ENCODE peak calls at places on chromosomes 7 and 10, in six cellular contexts. U, N, Z, J, L and E are unnamed samples.

GRCh38 chr10:120511165-120511564 is 54.1 kb downstream of the PLPP4 start:
- DNase-seq in U (no peak), N (no peak), Z (peak), J (no peak), L (no peak), E (no peak)

GRCh38 chr10:95841711-95842498 is 65.9 kb upstream of the CC2D2B start:
- DNase-seq in U (peak), N (no peak), Z (peak), J (peak), L (peak), E (peak)

GRCh38 chr7:21128418-21128817 is 299.5 kb upstream of the SP4 start:
- DNase-seq in U (no peak), N (no peak), Z (no peak), J (no peak), L (peak), E (no peak)

GRCh38 chr7:105439174-105439893 is 50.6 kb upstream of the SRPK2 start:
- DNase-seq in U (peak), N (no peak), Z (peak), J (no peak), L (peak), E (no peak)

GRCh38 chr10:9038146-9038714 is 983.7 kb downstream of the GATA3 start:
- DNase-seq in U (no peak), N (no peak), Z (peak), J (no peak), L (no peak), E (no peak)

GRCh38 chr10:44364566-44364965 is 20.3 kb downstream of the CXCL12 start:
- DNase-seq in U (no peak), N (no peak), Z (no peak), J (no peak), L (no peak), E (no peak)

GRCh38 chr10:101938316-101939272 is 95.0 kb upstream of the KCNIP2 start:
- DNase-seq in U (peak), N (no peak), Z (peak), J (no peak), L (peak), E (no peak)

GRCh38 chr10:132632851-132633684 is 95.5 kb downstream of the INPP5A start:
- DNase-seq in U (no peak), N (no peak), Z (peak), J (no peak), L (no peak), E (no peak)

GRCh38 chr10:28633750-28634149 is 43.6 kb upstream of the BAMBI start:
- DNase-seq in U (no peak), N (no peak), Z (no peak), J (no peak), L (no peak), E (no peak)

GRCh38 chr7:157276731-157277562 is 59.9 kb upstream of the DNAJB6 start:
- DNase-seq in U (no peak), N (no peak), Z (peak), J (peak), L (peak), E (peak)

GRCh38 chr10:46030091-46030937 is at the start of gene NCOA4:
- DNase-seq in U (peak), N (peak), Z (peak), J (peak), L (peak), E (peak)

GRCh38 chr7:99004781-99005500 is 126.6 kb downstream of the TRRAP start:
- DNase-seq in U (no peak), N (no peak), Z (no peak), J (no peak), L (no peak), E (no peak)

GRCh38 chr7:99928188-99928587 is 1.2 kb downstream of the GJC3 start:
- DNase-seq in U (no peak), N (no peak), Z (no peak), J (no peak), L (no peak), E (no peak)

GRCh38 chr10:4677296-4678021 is 148.5 kb upstream of the AKR1E2 start:
- DNase-seq in U (no peak), N (no peak), Z (peak), J (no peak), L (no peak), E (no peak)

GRCh38 chr10:130761032-130761575 is 550.4 kb downstream of the TCERG1L start:
- DNase-seq in U (no peak), N (no peak), Z (no peak), J (no peak), L (no peak), E (no peak)

GRCh38 chr10:86366033-86366901 is at the start of gene GRID1:
- DNase-seq in U (no peak), N (peak), Z (no peak), J (peak), L (no peak), E (peak)

GRCh38 chr7:149719050-149719899 is 54.1 kb downstream of the ZNF467 start:
- DNase-seq in U (peak), N (no peak), Z (peak), J (peak), L (peak), E (no peak)

GRCh38 chr10:91190876-91191580 is 29.4 kb upstream of the PCGF5 start:
- DNase-seq in U (no peak), N (no peak), Z (peak), J (no peak), L (no peak), E (no peak)

GRCh38 chr7:108313086-108313485 is 143.2 kb downstream of the NRCAM start:
- DNase-seq in U (no peak), N (no peak), Z (no peak), J (no peak), L (peak), E (no peak)

GRCh38 chr7:108144931-108145330 is 14.8 kb upstream of the LAMB4 start:
- DNase-seq in U (no peak), N (no peak), Z (no peak), J (no peak), L (no peak), E (no peak)

GRCh38 chr7:28037220-28038010 is 143.2 kb downstream of the JAZF1 start:
- DNase-seq in U (peak), N (no peak), Z (peak), J (peak), L (peak), E (peak)

GRCh38 chr10:102120142-102120986 is at the start of gene LDB1:
- DNase-seq in U (no peak), N (peak), Z (peak), J (peak), L (peak), E (peak)

GRCh38 chr7:116224492-116225098 is 14.3 kb downstream of the TES start:
- DNase-seq in U (no peak), N (no peak), Z (no peak), J (no peak), L (no peak), E (no peak)

GRCh38 chr7:41970946-41971345 is 266.1 kb downstream of the GLI3 start:
- DNase-seq in U (no peak), N (no peak), Z (no peak), J (no peak), L (no peak), E (no peak)

GRCh38 chr10:64134676-64135075 is 613.5 kb downstream of the REEP3 start:
- DNase-seq in U (no peak), N (no peak), Z (no peak), J (no peak), L (no peak), E (no peak)

GRCh38 chr10:118276203-118276602 is 65.9 kb downstream of the FAM204A start:
- DNase-seq in U (no peak), N (no peak), Z (no peak), J (no peak), L (no peak), E (no peak)

GRCh38 chr7:76428868-76429805 is 4.4 kb downstream of the ZP3 start:
- DNase-seq in U (no peak), N (no peak), Z (peak), J (no peak), L (peak), E (no peak)

GRCh38 chr7:87480386-87480785 is 4.9 kb upstream of the ABCB4 start:
- DNase-seq in U (no peak), N (no peak), Z (no peak), J (no peak), L (no peak), E (no peak)

GRCh38 chr10:14102056-14102455 is 228.7 kb downstream of the FRMD4A start:
- DNase-seq in U (no peak), N (no peak), Z (no peak), J (no peak), L (no peak), E (no peak)

DNA sequence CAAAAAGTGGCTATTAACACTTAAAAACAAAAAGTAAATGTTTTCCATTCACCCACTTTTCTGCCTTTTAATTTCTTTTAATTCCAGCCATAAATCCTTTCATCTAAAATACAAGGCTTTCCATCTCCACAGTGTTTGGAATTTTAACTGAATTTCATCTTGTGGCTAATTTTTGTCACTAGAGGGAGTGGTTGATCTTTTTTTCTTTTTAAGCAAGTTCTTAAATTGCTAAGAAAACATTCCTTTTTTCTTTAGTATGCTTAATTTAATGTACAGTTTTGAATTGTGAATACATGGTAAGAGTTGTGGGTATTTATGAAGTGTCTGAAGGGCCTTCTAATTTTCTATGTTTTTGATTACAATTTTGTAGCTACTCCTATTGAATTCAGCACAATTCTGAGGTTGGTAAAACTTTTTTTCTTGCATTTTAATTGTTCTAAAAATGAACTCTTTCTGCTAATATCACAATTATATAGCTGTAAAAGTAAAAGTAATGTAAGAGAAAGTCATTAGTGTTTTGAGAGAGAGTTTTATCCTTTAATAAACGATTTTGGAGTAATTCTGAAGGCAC is 54.9 kb upstream of the ANK3 start:
- DNase-seq in U (no peak), N (no peak), Z (peak), J (no peak), L (peak), E (no peak)
- TF ChIP-seq CTCF in U (no peak), N (peak), Z (peak), J (no peak), L (peak), E (peak)

DNA sequence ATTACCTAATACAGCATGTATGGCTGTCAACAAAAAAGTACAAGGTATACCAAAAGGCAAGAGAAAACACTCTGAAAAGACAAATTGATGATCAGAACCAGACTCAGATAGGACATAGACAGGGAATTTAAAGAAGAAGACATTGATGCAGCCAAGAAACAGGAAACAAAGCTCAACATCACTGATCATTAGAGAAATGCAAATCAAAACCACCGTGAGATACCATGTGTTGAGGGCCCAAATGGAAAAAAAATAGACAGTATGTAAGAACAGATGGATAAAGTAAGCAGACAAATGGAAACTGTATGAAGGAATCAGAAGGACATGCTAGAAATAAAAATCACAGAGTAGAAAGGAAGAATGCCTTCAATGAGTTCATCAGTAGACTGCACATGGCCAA is 23.3 kb downstream of the CARD11 start:
- DNase-seq in U (no peak), N (no peak), Z (no peak), J (no peak), L (no peak), E (no peak)
- TF ChIP-seq CTCF in U (no peak), N (no peak), Z (no peak), J (no peak), L (no peak), E (no peak)

GRCh38 chr7:604884-605531 is 85.4 kb upstream of the PDGFA start:
- DNase-seq in U (no peak), N (peak), Z (peak), J (no peak), L (no peak), E (no peak)
- TF ChIP-seq CTCF in U (no peak), N (no peak), Z (no peak), J (no peak), L (no peak), E (no peak)

GRCh38 chr10:5976689-5977470 is 463 bp downstream of the IL15RA start:
- DNase-seq in U (no peak), N (no peak), Z (peak), J (peak), L (peak), E (peak)

GRCh38 chr10:5973069-5973468 is 4.3 kb downstream of the IL15RA start:
- DNase-seq in U (no peak), N (no peak), Z (no peak), J (no peak), L (no peak), E (no peak)

GRCh38 chr10:5975641-5976473 is 1.5 kb downstream of the IL15RA start:
- DNase-seq in U (no peak), N (no peak), Z (peak), J (peak), L (peak), E (peak)

GRCh38 chr10:5981529-5981928 is 4.2 kb upstream of the IL15RA start:
- DNase-seq in U (no peak), N (no peak), Z (no peak), J (no peak), L (no peak), E (no peak)

GRCh38 chr10:5977471-5978370 is at the start of gene IL15RA:
- DNase-seq in U (peak), N (peak), Z (peak), J (peak), L (peak), E (peak)
- TF ChIP-seq CTCF in U (peak), N (no peak), Z (no peak), J (peak), L (peak), E (peak)

DNA sequence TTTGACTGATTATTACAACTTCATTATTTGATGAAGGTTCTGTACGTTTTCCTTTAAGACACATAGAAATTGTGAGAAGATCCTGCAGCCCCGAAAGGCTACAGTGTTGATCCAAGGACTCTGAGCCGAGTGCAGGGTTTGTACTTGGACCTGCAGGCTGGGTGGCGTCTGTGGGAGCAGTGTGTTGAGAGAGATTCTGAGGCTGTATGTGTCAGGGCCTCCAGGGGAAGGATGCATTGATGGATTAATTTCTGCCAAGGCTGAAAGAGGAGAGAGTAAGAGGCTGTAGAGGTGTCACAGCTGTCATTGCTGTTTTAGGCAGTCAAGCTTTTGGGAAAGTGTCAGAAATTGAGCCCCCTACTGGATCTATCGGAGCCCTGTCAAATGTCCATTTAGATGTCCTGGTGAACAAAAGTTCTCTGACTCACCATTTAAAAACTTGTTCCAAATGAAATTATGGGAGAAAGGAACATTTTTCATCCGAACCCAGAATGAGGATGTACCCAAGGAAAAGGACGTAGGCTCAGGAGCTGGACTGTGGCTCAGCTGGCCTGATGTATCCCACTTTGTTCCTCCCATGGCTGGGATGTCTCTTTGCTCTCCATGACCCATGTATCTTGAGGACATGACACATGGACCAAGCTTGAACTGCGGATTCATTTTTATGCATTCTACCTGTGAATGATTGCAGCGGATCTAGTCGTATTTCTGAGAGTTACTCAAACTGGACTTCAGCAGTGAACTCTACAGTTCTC is 102.2 kb downstream of the TCF7L2 start:
- DNase-seq in U (no peak), N (no peak), Z (peak), J (no peak), L (no peak), E (no peak)
- TF ChIP-seq CTCF in U (no peak), N (no peak), Z (peak), J (no peak), L (peak), E (no peak)

GRCh38 chr7:129212126-129212525 is 12.7 kb upstream of the AHCYL2 start:
- DNase-seq in U (no peak), N (no peak), Z (no peak), J (no peak), L (no peak), E (no peak)

GRCh38 chr7:129210256-129210988 is 14.4 kb upstream of the AHCYL2 start:
- DNase-seq in U (no peak), N (peak), Z (peak), J (peak), L (peak), E (peak)

GRCh38 chr7:129210989-129211312 is 13.9 kb upstream of the AHCYL2 start:
- DNase-seq in U (no peak), N (no peak), Z (no peak), J (no peak), L (no peak), E (no peak)

GRCh38 chr7:129212596-129212995 is 12.2 kb upstream of the AHCYL2 start:
- DNase-seq in U (no peak), N (no peak), Z (no peak), J (no peak), L (no peak), E (no peak)

GRCh38 chr7:129213828-129214227 is 11.0 kb upstream of the AHCYL2 start:
- DNase-seq in U (no peak), N (no peak), Z (no peak), J (no peak), L (no peak), E (peak)
- TF ChIP-seq CTCF in U (peak), N (no peak), Z (no peak), J (peak), L (no peak), E (peak)

DNA sequence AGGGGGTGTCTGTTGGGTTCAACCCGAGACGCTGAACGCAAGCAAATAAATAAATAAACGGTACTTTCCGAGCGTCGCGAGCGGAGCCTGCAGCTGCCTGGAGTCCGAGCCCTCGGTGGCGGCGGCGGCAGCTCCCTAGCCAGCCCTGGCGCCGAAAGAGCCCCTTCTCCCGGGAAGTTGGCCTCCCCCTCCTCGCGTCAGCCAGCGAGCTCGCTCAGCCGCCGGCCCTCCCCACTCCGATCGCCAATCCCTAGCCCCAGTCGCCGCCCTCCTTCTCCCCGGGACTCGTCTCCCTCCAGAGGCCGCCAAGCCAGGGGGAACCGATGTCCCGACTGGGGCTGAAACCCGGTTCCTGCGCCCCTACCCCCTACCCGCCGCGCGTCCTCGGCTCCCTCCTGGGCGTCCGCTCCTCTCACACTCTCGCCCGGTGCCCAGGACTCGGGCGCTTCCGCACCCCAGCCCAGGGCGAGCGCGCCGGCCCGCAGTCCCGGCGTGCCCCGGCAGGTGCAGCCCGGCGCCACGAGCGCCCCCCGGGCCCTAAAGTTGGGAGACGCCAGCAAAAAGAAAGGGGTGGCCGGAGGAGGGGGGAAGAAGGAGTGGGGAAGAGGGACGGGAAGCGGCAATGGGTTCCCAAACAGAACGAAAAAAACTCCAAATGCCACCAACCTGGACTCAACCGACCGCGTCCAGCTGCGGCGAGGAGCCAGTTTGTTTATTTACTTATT is at the start of gene GFRA1:
- DNase-seq in U (no peak), N (no peak), Z (peak), J (peak), L (no peak), E (peak)
- TF ChIP-seq CTCF in U (no peak), N (no peak), Z (no peak), J (no peak), L (no peak), E (no peak)

GRCh38 chr7:132490474-132490873 is 85.8 kb downstream of the PLXNA4 start:
- DNase-seq in U (no peak), N (no peak), Z (no peak), J (no peak), L (no peak), E (no peak)
- TF ChIP-seq CTCF in U (no peak), N (no peak), Z (no peak), J (no peak), L (no peak), E (no peak)